ENCODE peak calls at places on chromosomes 11 and 22, in ten cellular contexts. One of them, this sample, is unnamed.

GRCh38 chr11:107619926-107620325 is 29.0 kb downstream of the ELMOD1 start:
- DNase-seq in body of pancreas: no peak
- DNase-seq in endodermal cell: no peak
- DNase-seq in stomach: no peak
- DNase-seq in BE2C: no peak
- DNase-seq in CD8-positive, alpha-beta T cell: no peak
- DNase-seq in sigmoid colon: no peak
- DNase-seq in colonic mucosa: no peak
- DNase-seq in adrenal gland: no peak
- DNase-seq in fibroblast of lung: peak; percentile 59
- DNase-seq in this sample: no peak

GRCh38 chr11:36459046-36459445 is 51.0 kb downstream of the TRAF6 start:
- DNase-seq in fibroblast of lung: no peak
- DNase-seq in sigmoid colon: no peak
- DNase-seq in adrenal gland: no peak
- DNase-seq in colonic mucosa: no peak
- DNase-seq in body of pancreas: no peak
- DNase-seq in CD8-positive, alpha-beta T cell: no peak
- DNase-seq in BE2C: no peak
- DNase-seq in stomach: no peak
- DNase-seq in endodermal cell: peak; percentile 38
- DNase-seq in this sample: no peak

GRCh38 chr11:83863272-83863671 is 577.1 kb upstream of the CCDC90B start:
- DNase-seq in sigmoid colon: no peak
- DNase-seq in fibroblast of lung: no peak
- DNase-seq in endodermal cell: no peak
- DNase-seq in body of pancreas: no peak
- DNase-seq in stomach: no peak
- DNase-seq in colonic mucosa: no peak
- DNase-seq in BE2C: no peak
- DNase-seq in adrenal gland: no peak
- DNase-seq in CD8-positive, alpha-beta T cell: no peak
- DNase-seq in this sample: no peak

GRCh38 chr22:23693979-23694680 is 3.3 kb downstream of the RGL4 start:
- DNase-seq in CD8-positive, alpha-beta T cell: no peak
- DNase-seq in colonic mucosa: no peak
- DNase-seq in adrenal gland: no peak
- DNase-seq in endodermal cell: no peak
- DNase-seq in stomach: no peak
- DNase-seq in BE2C: no peak
- DNase-seq in fibroblast of lung: no peak
- DNase-seq in body of pancreas: no peak
- DNase-seq in sigmoid colon: no peak
- DNase-seq in this sample: peak; percentile 31

GRCh38 chr22:25492950-25493790 is 71.3 kb upstream of the GRK3 start:
- DNase-seq in body of pancreas: no peak
- DNase-seq in BE2C: peak; percentile 94
- DNase-seq in colonic mucosa: no peak
- DNase-seq in fibroblast of lung: no peak
- DNase-seq in stomach: no peak
- DNase-seq in CD8-positive, alpha-beta T cell: no peak
- DNase-seq in endodermal cell: no peak
- DNase-seq in sigmoid colon: no peak
- DNase-seq in adrenal gland: no peak
- DNase-seq in this sample: no peak

GRCh38 chr11:121767433-121767832 is 314.7 kb upstream of the SORL1-AS1 start:
- DNase-seq in stomach: no peak
- DNase-seq in colonic mucosa: no peak
- DNase-seq in BE2C: no peak
- DNase-seq in body of pancreas: no peak
- DNase-seq in fibroblast of lung: peak; percentile 7
- DNase-seq in sigmoid colon: no peak
- DNase-seq in adrenal gland: peak; percentile 16
- DNase-seq in endodermal cell: no peak
- DNase-seq in CD8-positive, alpha-beta T cell: no peak
- DNase-seq in this sample: no peak

GRCh38 chr11:118820412-118821357 is 29.7 kb upstream of the DDX6 start:
- DNase-seq in BE2C: peak; percentile 10
- DNase-seq in colonic mucosa: peak; percentile 85
- DNase-seq in endodermal cell: peak; percentile 52
- DNase-seq in body of pancreas: peak; percentile 86
- DNase-seq in sigmoid colon: peak; percentile 96
- DNase-seq in adrenal gland: peak; percentile 93
- DNase-seq in stomach: peak; percentile 81
- DNase-seq in CD8-positive, alpha-beta T cell: no peak
- DNase-seq in fibroblast of lung: peak; percentile 11
- DNase-seq in this sample: peak; percentile 91

GRCh38 chr11:26928636-26929035 is 65.3 kb upstream of the FIBIN start:
- DNase-seq in fibroblast of lung: no peak
- DNase-seq in colonic mucosa: no peak
- DNase-seq in sigmoid colon: no peak
- DNase-seq in CD8-positive, alpha-beta T cell: no peak
- DNase-seq in BE2C: no peak
- DNase-seq in stomach: no peak
- DNase-seq in adrenal gland: no peak
- DNase-seq in body of pancreas: no peak
- DNase-seq in endodermal cell: no peak
- DNase-seq in this sample: no peak

GRCh38 chr22:38305481-38306448 is 11.5 kb downstream of the CSNK1E start:
- DNase-seq in colonic mucosa: peak; percentile 64
- DNase-seq in endodermal cell: peak; percentile 88
- DNase-seq in adrenal gland: no peak
- DNase-seq in body of pancreas: no peak
- DNase-seq in fibroblast of lung: peak; percentile 57
- DNase-seq in sigmoid colon: no peak
- DNase-seq in CD8-positive, alpha-beta T cell: peak; percentile 42
- DNase-seq in stomach: no peak
- DNase-seq in BE2C: peak; percentile 47
- DNase-seq in this sample: no peak

GRCh38 chr11:102272047-102272824 is 45.0 kb upstream of the BIRC3 start:
- DNase-seq in adrenal gland: no peak
- DNase-seq in fibroblast of lung: no peak
- DNase-seq in endodermal cell: no peak
- DNase-seq in stomach: no peak
- DNase-seq in body of pancreas: no peak
- DNase-seq in colonic mucosa: peak; percentile 41
- DNase-seq in BE2C: no peak
- DNase-seq in sigmoid colon: no peak
- DNase-seq in CD8-positive, alpha-beta T cell: no peak
- DNase-seq in this sample: no peak

GRCh38 chr11:93490996-93491618 is 52.1 kb downstream of the SMCO4 start:
- DNase-seq in endodermal cell: peak; percentile 78
- DNase-seq in CD8-positive, alpha-beta T cell: no peak
- DNase-seq in fibroblast of lung: no peak
- DNase-seq in BE2C: no peak
- DNase-seq in stomach: no peak
- DNase-seq in sigmoid colon: no peak
- DNase-seq in body of pancreas: no peak
- DNase-seq in colonic mucosa: no peak
- DNase-seq in adrenal gland: no peak
- DNase-seq in this sample: no peak

GRCh38 chr11:129975543-129975942 is 27.1 kb downstream of the PRDM10 start:
- DNase-seq in BE2C: no peak
- DNase-seq in body of pancreas: no peak
- DNase-seq in stomach: no peak
- DNase-seq in CD8-positive, alpha-beta T cell: no peak
- DNase-seq in colonic mucosa: no peak
- DNase-seq in sigmoid colon: no peak
- DNase-seq in fibroblast of lung: no peak
- DNase-seq in adrenal gland: no peak
- DNase-seq in endodermal cell: no peak
- DNase-seq in this sample: no peak

GRCh38 chr11:65851083-65851579 is 6.8 kb downstream of the CFL1 start:
- DNase-seq in BE2C: no peak
- DNase-seq in body of pancreas: no peak
- DNase-seq in CD8-positive, alpha-beta T cell: no peak
- DNase-seq in fibroblast of lung: no peak
- DNase-seq in colonic mucosa: peak; percentile 55
- DNase-seq in adrenal gland: no peak
- DNase-seq in sigmoid colon: no peak
- DNase-seq in endodermal cell: peak; percentile 94
- DNase-seq in stomach: no peak
- DNase-seq in this sample: no peak

GRCh38 chr11:26297179-26297970 is 34.6 kb upstream of the ANO3 start:
- DNase-seq in CD8-positive, alpha-beta T cell: no peak
- DNase-seq in BE2C: peak; percentile 9
- DNase-seq in fibroblast of lung: peak; percentile 91
- DNase-seq in adrenal gland: peak; percentile 19
- DNase-seq in endodermal cell: peak; percentile 55
- DNase-seq in sigmoid colon: no peak
- DNase-seq in stomach: no peak
- DNase-seq in body of pancreas: no peak
- DNase-seq in colonic mucosa: no peak
- DNase-seq in this sample: no peak

DNA sequence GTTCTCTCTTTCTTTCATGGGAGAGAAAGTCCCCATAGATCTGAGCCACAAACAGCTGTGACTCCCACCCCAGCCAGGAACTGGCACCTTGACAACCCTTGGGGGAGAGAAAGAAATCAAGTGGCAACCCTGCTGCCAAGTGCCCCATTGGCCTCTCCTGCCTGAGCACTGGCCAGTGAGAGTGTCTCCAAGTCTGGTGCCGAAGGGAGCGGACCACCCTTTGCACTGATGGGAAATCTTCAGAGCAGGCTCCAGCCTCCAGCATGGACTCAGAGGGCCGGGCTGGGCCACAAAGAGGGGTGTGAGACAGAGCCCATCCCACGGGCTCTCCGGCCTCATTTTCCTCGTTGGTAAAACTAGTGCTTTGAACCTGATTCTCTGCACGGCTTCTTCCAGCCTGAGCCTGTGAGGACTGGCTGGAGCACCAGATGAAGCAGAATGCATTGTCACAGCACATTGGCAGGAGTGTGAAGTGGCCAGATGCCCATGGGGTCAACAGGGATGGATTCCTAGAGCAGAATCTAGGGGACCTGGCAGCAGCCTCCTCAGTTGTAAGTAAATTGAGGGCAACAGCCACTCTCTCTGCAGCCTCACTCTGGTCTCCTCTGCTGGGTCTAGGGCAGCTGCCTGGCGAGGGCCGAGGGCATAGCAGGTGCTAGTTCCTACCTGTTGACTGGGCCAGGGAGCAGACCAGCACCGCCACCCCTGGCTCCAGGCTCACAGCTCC is 81.4 kb downstream of the TRIM29 start:
- DNase-seq in BE2C: no peak
- DNase-seq in CD8-positive, alpha-beta T cell: no peak
- DNase-seq in stomach: no peak
- DNase-seq in fibroblast of lung: no peak
- DNase-seq in adrenal gland: no peak
- DNase-seq in colonic mucosa: peak; percentile 9
- DNase-seq in sigmoid colon: no peak
- DNase-seq in body of pancreas: no peak
- DNase-seq in endodermal cell: peak; percentile 45
- DNase-seq in this sample: peak; percentile 18
- H3K27me3 ChIP-seq in BE2C: no peaks in the 10 kb centered on the region
- H3K27me3 ChIP-seq in CD8-positive, alpha-beta T cell: no peaks in the 10 kb centered on the region
- H3K27me3 ChIP-seq in stomach: peaks cover 19% of the 10 kb centered on the region
- H3K27me3 ChIP-seq in fibroblast of lung: no peaks in the 10 kb centered on the region
- H3K27me3 ChIP-seq in adrenal gland: peaks cover 2% of the 10 kb centered on the region
- H3K27me3 ChIP-seq in colonic mucosa: no peaks in the 10 kb centered on the region
- H3K27me3 ChIP-seq in sigmoid colon: peaks cover 4% of the 10 kb centered on the region
- H3K27me3 ChIP-seq in body of pancreas: no peaks in the 10 kb centered on the region
- H3K27me3 ChIP-seq in endodermal cell: no peaks in the 10 kb centered on the region
- H3K27me3 ChIP-seq in this sample: no peaks in the 10 kb centered on the region

GRCh38 chr22:32804823-32805585 is 3.5 kb downstream of the TIMP3 start:
- DNase-seq in fibroblast of lung: peak; percentile 54
- DNase-seq in endodermal cell: no peak
- DNase-seq in colonic mucosa: no peak
- DNase-seq in BE2C: no peak
- DNase-seq in CD8-positive, alpha-beta T cell: no peak
- DNase-seq in adrenal gland: no peak
- DNase-seq in sigmoid colon: no peak
- DNase-seq in stomach: no peak
- DNase-seq in body of pancreas: no peak
- DNase-seq in this sample: no peak
- H3K4me3 ChIP-seq in fibroblast of lung: peak overlapping the region; percentile 49
- H3K4me3 ChIP-seq in endodermal cell: no peak overlapping the region
- H3K4me3 ChIP-seq in colonic mucosa: no peak overlapping the region
- H3K4me3 ChIP-seq in BE2C: no peak overlapping the region
- H3K4me3 ChIP-seq in CD8-positive, alpha-beta T cell: no peak overlapping the region
- H3K4me3 ChIP-seq in adrenal gland: peak overlapping the region; percentile 84
- H3K4me3 ChIP-seq in sigmoid colon: peak overlapping the region; percentile 75
- H3K4me3 ChIP-seq in stomach: peak overlapping the region; percentile 70
- H3K4me3 ChIP-seq in body of pancreas: no peak overlapping the region
- H3K4me3 ChIP-seq in this sample: peak overlapping the region; percentile 96

GRCh38 chr11:64249563-64250405 is 1.5 kb upstream of the PLCB3 start:
- DNase-seq in endodermal cell: peak; percentile 84
- DNase-seq in adrenal gland: no peak
- DNase-seq in body of pancreas: no peak
- DNase-seq in sigmoid colon: no peak
- DNase-seq in stomach: no peak
- DNase-seq in colonic mucosa: no peak
- DNase-seq in BE2C: no peak
- DNase-seq in fibroblast of lung: no peak
- DNase-seq in CD8-positive, alpha-beta T cell: no peak
- DNase-seq in this sample: no peak

GRCh38 chr11:64248578-64248977 is 1.8 kb upstream of the PPP1R14B start:
- DNase-seq in BE2C: no peak
- DNase-seq in colonic mucosa: no peak
- DNase-seq in sigmoid colon: no peak
- DNase-seq in stomach: no peak
- DNase-seq in endodermal cell: peak; percentile 89
- DNase-seq in adrenal gland: no peak
- DNase-seq in CD8-positive, alpha-beta T cell: no peak
- DNase-seq in fibroblast of lung: no peak
- DNase-seq in body of pancreas: no peak
- DNase-seq in this sample: no peak

GRCh38 chr11:64247729-64248531 is 1.2 kb upstream of the PPP1R14B start:
- DNase-seq in stomach: no peak
- DNase-seq in endodermal cell: no peak
- DNase-seq in BE2C: no peak
- DNase-seq in adrenal gland: no peak
- DNase-seq in body of pancreas: no peak
- DNase-seq in sigmoid colon: no peak
- DNase-seq in colonic mucosa: no peak
- DNase-seq in CD8-positive, alpha-beta T cell: no peak
- DNase-seq in fibroblast of lung: no peak
- DNase-seq in this sample: no peak

GRCh38 chr11:64250406-64250874 is 890 bp upstream of the PLCB3 start:
- DNase-seq in stomach: no peak
- DNase-seq in CD8-positive, alpha-beta T cell: no peak
- DNase-seq in sigmoid colon: no peak
- DNase-seq in adrenal gland: no peak
- DNase-seq in colonic mucosa: no peak
- DNase-seq in fibroblast of lung: no peak
- DNase-seq in endodermal cell: no peak
- DNase-seq in body of pancreas: no peak
- DNase-seq in BE2C: no peak
- DNase-seq in this sample: no peak

GRCh38 chr11:64249038-64249437 is 2.3 kb upstream of the PLCB3 start:
- DNase-seq in stomach: no peak
- DNase-seq in fibroblast of lung: no peak
- DNase-seq in CD8-positive, alpha-beta T cell: no peak
- DNase-seq in BE2C: no peak
- DNase-seq in endodermal cell: no peak
- DNase-seq in adrenal gland: no peak
- DNase-seq in sigmoid colon: no peak
- DNase-seq in colonic mucosa: no peak
- DNase-seq in body of pancreas: no peak
- DNase-seq in this sample: no peak
- H3K4me1 ChIP-seq in stomach: peaks cover 66% of the 10 kb centered on the region
- H3K4me1 ChIP-seq in fibroblast of lung: peaks cover 13% of the 10 kb centered on the region
- H3K4me1 ChIP-seq in CD8-positive, alpha-beta T cell: peaks cover 39% of the 10 kb centered on the region
- H3K4me1 ChIP-seq in BE2C: no peaks in the 10 kb centered on the region
- H3K4me1 ChIP-seq in endodermal cell: peaks cover 15% of the 10 kb centered on the region
- H3K4me1 ChIP-seq in adrenal gland: peaks cover 40% of the 10 kb centered on the region
- H3K4me1 ChIP-seq in sigmoid colon: peaks cover 52% of the 10 kb centered on the region
- H3K4me1 ChIP-seq in colonic mucosa: peaks cover 9% of the 10 kb centered on the region
- H3K4me1 ChIP-seq in body of pancreas: peaks cover 48% of the 10 kb centered on the region
- H3K4me1 ChIP-seq in this sample: peaks cover 21% of the 10 kb centered on the region

GRCh38 chr11:78347956-78348355 is 69.7 kb downstream of the GAB2 start:
- DNase-seq in body of pancreas: no peak
- DNase-seq in sigmoid colon: no peak
- DNase-seq in colonic mucosa: no peak
- DNase-seq in endodermal cell: no peak
- DNase-seq in BE2C: no peak
- DNase-seq in fibroblast of lung: no peak
- DNase-seq in stomach: no peak
- DNase-seq in CD8-positive, alpha-beta T cell: no peak
- DNase-seq in adrenal gland: no peak
- DNase-seq in this sample: no peak
- H3K27me3 ChIP-seq in body of pancreas: no peaks in the 10 kb centered on the region
- H3K27me3 ChIP-seq in sigmoid colon: no peaks in the 10 kb centered on the region
- H3K27me3 ChIP-seq in colonic mucosa: no peaks in the 10 kb centered on the region
- H3K27me3 ChIP-seq in endodermal cell: no peaks in the 10 kb centered on the region
- H3K27me3 ChIP-seq in BE2C: no peaks in the 10 kb centered on the region
- H3K27me3 ChIP-seq in fibroblast of lung: no peaks in the 10 kb centered on the region
- H3K27me3 ChIP-seq in stomach: no peaks in the 10 kb centered on the region
- H3K27me3 ChIP-seq in CD8-positive, alpha-beta T cell: peaks cover 3% of the 10 kb centered on the region
- H3K27me3 ChIP-seq in adrenal gland: no peaks in the 10 kb centered on the region
- H3K27me3 ChIP-seq in this sample: no peaks in the 10 kb centered on the region